ENCODE peak calls at places on chromosomes 5 and 9, in eight cellular contexts. One of them, this sample, is unnamed.

GRCh38 chr5:142472306-142472951 is 147.6 kb upstream of the SPRY4 start:
- DNase-seq in foreskin fibroblast: peak
- DNase-seq in cardiac fibroblast: peak
- DNase-seq in body of pancreas: no peak
- DNase-seq in WTC11: no peak
- DNase-seq in tibial nerve: no peak
- DNase-seq in PC-9: peak
- DNase-seq in HFF-Myc: peak
- DNase-seq in this sample: no peak

GRCh38 chr9:70678153-70678552 is 263.7 kb upstream of the KLF9 start:
- DNase-seq in body of pancreas: no peak
- DNase-seq in WTC11: no peak
- DNase-seq in tibial nerve: no peak
- DNase-seq in HFF-Myc: no peak
- DNase-seq in cardiac fibroblast: peak
- DNase-seq in foreskin fibroblast: no peak
- DNase-seq in PC-9: no peak
- DNase-seq in this sample: no peak

GRCh38 chr5:34626036-34626435 is 30.1 kb upstream of the RAI14 start:
- DNase-seq in WTC11: no peak
- DNase-seq in PC-9: no peak
- DNase-seq in body of pancreas: no peak
- DNase-seq in foreskin fibroblast: peak
- DNase-seq in tibial nerve: no peak
- DNase-seq in cardiac fibroblast: peak
- DNase-seq in HFF-Myc: peak
- DNase-seq in this sample: no peak

GRCh38 chr9:121297414-121297813 is 29.5 kb downstream of the GSN start:
- DNase-seq in body of pancreas: no peak
- DNase-seq in foreskin fibroblast: no peak
- DNase-seq in PC-9: no peak
- DNase-seq in tibial nerve: no peak
- DNase-seq in cardiac fibroblast: no peak
- DNase-seq in HFF-Myc: no peak
- DNase-seq in WTC11: no peak
- DNase-seq in this sample: no peak

GRCh38 chr5:1246711-1247431 is 21.7 kb downstream of the SLC6A18 start:
- DNase-seq in WTC11: peak
- DNase-seq in foreskin fibroblast: peak
- DNase-seq in body of pancreas: peak
- DNase-seq in tibial nerve: no peak
- DNase-seq in PC-9: peak
- DNase-seq in cardiac fibroblast: peak
- DNase-seq in HFF-Myc: no peak
- DNase-seq in this sample: peak

GRCh38 chr5:64210866-64211265 is 45.2 kb downstream of the RNF180 start:
- DNase-seq in cardiac fibroblast: peak
- DNase-seq in foreskin fibroblast: peak
- DNase-seq in tibial nerve: no peak
- DNase-seq in HFF-Myc: peak
- DNase-seq in PC-9: no peak
- DNase-seq in body of pancreas: no peak
- DNase-seq in WTC11: no peak
- DNase-seq in this sample: no peak

GRCh38 chr5:128409401-128409800 is 128.6 kb downstream of the FBN2 start:
- DNase-seq in body of pancreas: no peak
- DNase-seq in foreskin fibroblast: no peak
- DNase-seq in tibial nerve: no peak
- DNase-seq in cardiac fibroblast: no peak
- DNase-seq in HFF-Myc: no peak
- DNase-seq in PC-9: no peak
- DNase-seq in WTC11: no peak
- DNase-seq in this sample: no peak

GRCh38 chr5:143505934-143506333 is 102.4 kb upstream of the NR3C1 start:
- DNase-seq in body of pancreas: no peak
- DNase-seq in tibial nerve: no peak
- DNase-seq in PC-9: no peak
- DNase-seq in HFF-Myc: no peak
- DNase-seq in foreskin fibroblast: no peak
- DNase-seq in WTC11: no peak
- DNase-seq in cardiac fibroblast: no peak
- DNase-seq in this sample: no peak

GRCh38 chr5:93246093-93246855 is 334.7 kb downstream of the NR2F1-AS1 start:
- DNase-seq in foreskin fibroblast: peak
- DNase-seq in WTC11: peak
- DNase-seq in PC-9: no peak
- DNase-seq in HFF-Myc: no peak
- DNase-seq in body of pancreas: peak
- DNase-seq in tibial nerve: no peak
- DNase-seq in cardiac fibroblast: peak
- DNase-seq in this sample: peak

GRCh38 chr9:108751301-108751824 is 104.4 kb downstream of the ACTL7B start:
- DNase-seq in tibial nerve: no peak
- DNase-seq in WTC11: no peak
- DNase-seq in foreskin fibroblast: no peak
- DNase-seq in PC-9: no peak
- DNase-seq in body of pancreas: no peak
- DNase-seq in HFF-Myc: no peak
- DNase-seq in cardiac fibroblast: no peak
- DNase-seq in this sample: no peak

GRCh38 chr5:75156585-75156984 is 80.1 kb downstream of the ANKRD31 start:
- DNase-seq in foreskin fibroblast: no peak
- DNase-seq in body of pancreas: no peak
- DNase-seq in HFF-Myc: no peak
- DNase-seq in cardiac fibroblast: peak
- DNase-seq in WTC11: no peak
- DNase-seq in tibial nerve: no peak
- DNase-seq in PC-9: no peak
- DNase-seq in this sample: no peak

GRCh38 chr5:148267972-148268371 is 622 bp upstream of the SPINK13 start:
- DNase-seq in cardiac fibroblast: no peak
- DNase-seq in HFF-Myc: no peak
- DNase-seq in WTC11: no peak
- DNase-seq in body of pancreas: no peak
- DNase-seq in tibial nerve: no peak
- DNase-seq in foreskin fibroblast: no peak
- DNase-seq in PC-9: no peak
- DNase-seq in this sample: no peak

GRCh38 chr5:151718168-151718567 is 31.5 kb upstream of the SPARC start:
- DNase-seq in body of pancreas: no peak
- DNase-seq in tibial nerve: no peak
- DNase-seq in WTC11: no peak
- DNase-seq in HFF-Myc: no peak
- DNase-seq in PC-9: no peak
- DNase-seq in cardiac fibroblast: no peak
- DNase-seq in foreskin fibroblast: peak
- DNase-seq in this sample: no peak

GRCh38 chr5:141234109-141234508 is 11.0 kb downstream of the PCDHB14 start:
- DNase-seq in foreskin fibroblast: no peak
- DNase-seq in WTC11: peak
- DNase-seq in cardiac fibroblast: peak
- DNase-seq in body of pancreas: no peak
- DNase-seq in PC-9: peak
- DNase-seq in HFF-Myc: no peak
- DNase-seq in tibial nerve: no peak
- DNase-seq in this sample: no peak

GRCh38 chr9:90219548-90220118 is 423.0 kb downstream of the DIRAS2 start:
- DNase-seq in tibial nerve: peak
- DNase-seq in PC-9: peak
- DNase-seq in cardiac fibroblast: no peak
- DNase-seq in WTC11: peak
- DNase-seq in HFF-Myc: no peak
- DNase-seq in foreskin fibroblast: no peak
- DNase-seq in body of pancreas: peak
- DNase-seq in this sample: peak
- TF ChIP-seq CTCF in tibial nerve: peak
- TF ChIP-seq CTCF in PC-9: peak
- TF ChIP-seq CTCF in cardiac fibroblast: no peak
- TF ChIP-seq CTCF in WTC11: peak
- TF ChIP-seq CTCF in HFF-Myc: peak
- TF ChIP-seq CTCF in foreskin fibroblast: no peak
- TF ChIP-seq CTCF in body of pancreas: peak
- TF ChIP-seq CTCF in this sample: peak

GRCh38 chr5:10838038-10838437 is 77.0 kb upstream of the DAP start:
- DNase-seq in tibial nerve: no peak
- DNase-seq in body of pancreas: no peak
- DNase-seq in HFF-Myc: no peak
- DNase-seq in cardiac fibroblast: no peak
- DNase-seq in WTC11: no peak
- DNase-seq in foreskin fibroblast: no peak
- DNase-seq in PC-9: no peak
- DNase-seq in this sample: no peak
- TF ChIP-seq CTCF in tibial nerve: no peak
- TF ChIP-seq CTCF in body of pancreas: no peak
- TF ChIP-seq CTCF in HFF-Myc: no peak
- TF ChIP-seq CTCF in cardiac fibroblast: no peak
- TF ChIP-seq CTCF in WTC11: no peak
- TF ChIP-seq CTCF in foreskin fibroblast: no peak
- TF ChIP-seq CTCF in PC-9: no peak
- TF ChIP-seq CTCF in this sample: no peak

GRCh38 chr5:12704955-12705354 is 800.7 kb upstream of the CTNND2 start:
- DNase-seq in cardiac fibroblast: no peak
- DNase-seq in foreskin fibroblast: no peak
- DNase-seq in WTC11: no peak
- DNase-seq in body of pancreas: no peak
- DNase-seq in PC-9: no peak
- DNase-seq in tibial nerve: no peak
- DNase-seq in HFF-Myc: no peak
- DNase-seq in this sample: no peak
- TF ChIP-seq CTCF in cardiac fibroblast: no peak
- TF ChIP-seq CTCF in foreskin fibroblast: no peak
- TF ChIP-seq CTCF in WTC11: no peak
- TF ChIP-seq CTCF in body of pancreas: no peak
- TF ChIP-seq CTCF in PC-9: peak
- TF ChIP-seq CTCF in tibial nerve: no peak
- TF ChIP-seq CTCF in HFF-Myc: no peak
- TF ChIP-seq CTCF in this sample: peak

DNA sequence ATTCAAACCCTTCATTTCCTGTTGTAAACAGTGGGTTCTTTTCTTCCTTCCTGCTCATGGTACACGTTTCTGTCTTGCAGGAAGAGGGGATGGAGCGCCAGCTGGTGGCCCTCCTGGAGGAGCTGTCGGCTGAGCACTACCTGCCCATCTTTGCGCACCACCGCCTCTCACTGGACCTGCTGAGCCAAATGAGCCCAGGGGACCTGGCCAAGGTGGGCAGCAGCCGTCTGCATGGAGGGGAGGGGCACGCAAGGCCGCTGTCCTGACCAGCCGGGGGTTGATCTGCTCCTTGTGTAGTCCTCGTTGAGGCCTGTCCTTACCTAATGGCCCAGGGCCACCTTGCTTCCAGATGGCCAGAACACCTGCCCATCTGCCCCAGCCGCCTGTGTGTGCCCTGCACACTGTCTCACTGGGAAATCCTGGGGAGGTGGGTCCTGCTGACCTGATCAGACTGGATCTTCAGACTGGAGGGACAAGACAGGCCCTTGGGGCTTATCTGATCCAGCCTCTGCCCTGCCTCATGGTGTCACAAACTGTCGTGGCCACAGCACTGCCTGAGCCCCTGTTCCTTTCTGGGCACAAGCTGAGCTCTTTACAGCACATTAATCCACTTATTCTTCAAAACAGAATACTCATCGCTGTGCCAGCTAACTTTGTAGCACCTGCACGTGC is 44.7 kb downstream of the LRSAM1 start:
- DNase-seq in WTC11: no peak
- DNase-seq in HFF-Myc: no peak
- DNase-seq in PC-9: no peak
- DNase-seq in foreskin fibroblast: no peak
- DNase-seq in tibial nerve: no peak
- DNase-seq in body of pancreas: no peak
- DNase-seq in cardiac fibroblast: no peak
- DNase-seq in this sample: no peak
- TF ChIP-seq CTCF in WTC11: no peak
- TF ChIP-seq CTCF in HFF-Myc: no peak
- TF ChIP-seq CTCF in PC-9: no peak
- TF ChIP-seq CTCF in foreskin fibroblast: no peak
- TF ChIP-seq CTCF in tibial nerve: no peak
- TF ChIP-seq CTCF in body of pancreas: no peak
- TF ChIP-seq CTCF in cardiac fibroblast: no peak
- TF ChIP-seq CTCF in this sample: no peak

DNA sequence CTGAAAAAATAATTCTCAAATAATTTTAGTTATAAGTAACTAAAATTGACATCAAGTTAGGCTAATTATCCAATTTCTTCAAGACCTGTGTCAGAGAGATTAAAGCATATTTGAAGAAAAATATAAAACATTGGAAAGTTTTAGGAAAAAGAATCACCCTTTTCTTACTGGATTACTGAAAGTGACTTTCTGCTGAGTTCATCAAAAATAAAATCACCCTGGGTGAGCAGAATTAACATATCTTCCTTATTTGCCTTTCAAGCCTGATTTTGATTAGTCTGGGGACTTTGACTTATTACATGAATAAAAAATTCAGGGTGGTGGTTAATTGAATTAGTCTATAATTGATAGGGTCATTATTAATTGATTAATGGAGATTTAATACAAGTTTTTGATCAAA is 252.3 kb upstream of the HAPLN1 start:
- DNase-seq in HFF-Myc: no peak
- DNase-seq in cardiac fibroblast: no peak
- DNase-seq in WTC11: no peak
- DNase-seq in foreskin fibroblast: no peak
- DNase-seq in body of pancreas: no peak
- DNase-seq in tibial nerve: no peak
- DNase-seq in PC-9: no peak
- DNase-seq in this sample: no peak
- TF ChIP-seq CTCF in HFF-Myc: no peak
- TF ChIP-seq CTCF in cardiac fibroblast: no peak
- TF ChIP-seq CTCF in WTC11: no peak
- TF ChIP-seq CTCF in foreskin fibroblast: no peak
- TF ChIP-seq CTCF in body of pancreas: no peak
- TF ChIP-seq CTCF in tibial nerve: no peak
- TF ChIP-seq CTCF in PC-9: no peak
- TF ChIP-seq CTCF in this sample: no peak

GRCh38 chr5:114447084-114447773 is 85.4 kb downstream of the KCNN2 start:
- DNase-seq in cardiac fibroblast: no peak
- DNase-seq in body of pancreas: no peak
- DNase-seq in WTC11: no peak
- DNase-seq in HFF-Myc: no peak
- DNase-seq in tibial nerve: no peak
- DNase-seq in foreskin fibroblast: no peak
- DNase-seq in PC-9: no peak
- DNase-seq in this sample: no peak
- TF ChIP-seq CTCF in cardiac fibroblast: peak
- TF ChIP-seq CTCF in body of pancreas: no peak
- TF ChIP-seq CTCF in WTC11: peak
- TF ChIP-seq CTCF in HFF-Myc: peak
- TF ChIP-seq CTCF in tibial nerve: no peak
- TF ChIP-seq CTCF in foreskin fibroblast: peak
- TF ChIP-seq CTCF in PC-9: peak
- TF ChIP-seq CTCF in this sample: peak

This sample was measured in nephron progenitor cell.